ENCODE peak calls at places on chromosomes 11 and 22, in ten cellular contexts. One of them, this sample, is unnamed.

GRCh38 chr11:57482782-57483569 is 22.6 kb downstream of the RTN4RL2 start:
- DNase-seq in GM12865: peak
- DNase-seq in AG04449: no peak
- DNase-seq in BJ: no peak
- DNase-seq in fibroblast of the aortic adventitia: no peak
- DNase-seq in astrocyte: no peak
- DNase-seq in AG04450: no peak
- DNase-seq in psoas muscle: peak
- DNase-seq in gastrocnemius medialis: no peak
- DNase-seq in astrocyte of the spinal cord: no peak
- DNase-seq in this sample: no peak

GRCh38 chr11:12079726-12080556 is 30.4 kb upstream of the MICAL2 start:
- DNase-seq in AG04450: peak
- DNase-seq in AG04449: peak
- DNase-seq in GM12865: no peak
- DNase-seq in BJ: peak
- DNase-seq in astrocyte: peak
- DNase-seq in gastrocnemius medialis: no peak
- DNase-seq in fibroblast of the aortic adventitia: peak
- DNase-seq in psoas muscle: peak
- DNase-seq in astrocyte of the spinal cord: peak
- DNase-seq in this sample: peak

GRCh38 chr22:46122511-46122971 is 27.8 kb upstream of the PPARA start:
- DNase-seq in GM12865: peak
- DNase-seq in astrocyte of the spinal cord: no peak
- DNase-seq in AG04450: no peak
- DNase-seq in AG04449: no peak
- DNase-seq in fibroblast of the aortic adventitia: peak
- DNase-seq in psoas muscle: peak
- DNase-seq in astrocyte: no peak
- DNase-seq in gastrocnemius medialis: no peak
- DNase-seq in BJ: no peak
- DNase-seq in this sample: no peak

GRCh38 chr11:77191823-77192495 is 63.9 kb downstream of the MYO7A start:
- DNase-seq in psoas muscle: no peak
- DNase-seq in BJ: no peak
- DNase-seq in GM12865: peak
- DNase-seq in gastrocnemius medialis: no peak
- DNase-seq in AG04450: no peak
- DNase-seq in astrocyte: peak
- DNase-seq in astrocyte of the spinal cord: peak
- DNase-seq in fibroblast of the aortic adventitia: peak
- DNase-seq in AG04449: no peak
- DNase-seq in this sample: no peak

GRCh38 chr22:33902073-33902472 is 18.2 kb downstream of the LARGE1 start:
- DNase-seq in fibroblast of the aortic adventitia: no peak
- DNase-seq in psoas muscle: no peak
- DNase-seq in AG04450: no peak
- DNase-seq in AG04449: no peak
- DNase-seq in GM12865: no peak
- DNase-seq in astrocyte: no peak
- DNase-seq in astrocyte of the spinal cord: no peak
- DNase-seq in BJ: no peak
- DNase-seq in gastrocnemius medialis: no peak
- DNase-seq in this sample: no peak

GRCh38 chr22:41940853-41941765 is 5.8 kb downstream of the CENPM start:
- DNase-seq in BJ: no peak
- DNase-seq in AG04449: peak
- DNase-seq in astrocyte: peak
- DNase-seq in psoas muscle: peak
- DNase-seq in fibroblast of the aortic adventitia: peak
- DNase-seq in GM12865: peak
- DNase-seq in AG04450: peak
- DNase-seq in astrocyte of the spinal cord: peak
- DNase-seq in gastrocnemius medialis: peak
- DNase-seq in this sample: peak

GRCh38 chr11:13008625-13009475 is at the start of gene RASSF10:
- DNase-seq in AG04450: no peak
- DNase-seq in astrocyte: peak
- DNase-seq in AG04449: no peak
- DNase-seq in GM12865: no peak
- DNase-seq in fibroblast of the aortic adventitia: no peak
- DNase-seq in psoas muscle: peak
- DNase-seq in astrocyte of the spinal cord: peak
- DNase-seq in BJ: no peak
- DNase-seq in gastrocnemius medialis: no peak
- DNase-seq in this sample: no peak

GRCh38 chr22:26134654-26135330 is 34.5 kb upstream of the SEZ6L start:
- DNase-seq in GM12865: peak
- DNase-seq in gastrocnemius medialis: no peak
- DNase-seq in BJ: no peak
- DNase-seq in AG04450: no peak
- DNase-seq in astrocyte of the spinal cord: no peak
- DNase-seq in fibroblast of the aortic adventitia: no peak
- DNase-seq in astrocyte: no peak
- DNase-seq in AG04449: no peak
- DNase-seq in psoas muscle: no peak
- DNase-seq in this sample: no peak

GRCh38 chr11:48096588-48097525 is 116.5 kb downstream of the PTPRJ start:
- DNase-seq in gastrocnemius medialis: no peak
- DNase-seq in GM12865: no peak
- DNase-seq in astrocyte: peak
- DNase-seq in fibroblast of the aortic adventitia: peak
- DNase-seq in AG04449: no peak
- DNase-seq in AG04450: no peak
- DNase-seq in astrocyte of the spinal cord: peak
- DNase-seq in BJ: no peak
- DNase-seq in psoas muscle: no peak
- DNase-seq in this sample: no peak

GRCh38 chr11:132785878-132786277 is 746.4 kb downstream of the OPCML start:
- DNase-seq in AG04449: no peak
- DNase-seq in gastrocnemius medialis: no peak
- DNase-seq in GM12865: no peak
- DNase-seq in AG04450: no peak
- DNase-seq in astrocyte of the spinal cord: no peak
- DNase-seq in astrocyte: no peak
- DNase-seq in BJ: no peak
- DNase-seq in fibroblast of the aortic adventitia: no peak
- DNase-seq in psoas muscle: no peak
- DNase-seq in this sample: no peak

GRCh38 chr11:116232364-116232801 is 540.4 kb downstream of the BUD13 start:
- DNase-seq in fibroblast of the aortic adventitia: no peak
- DNase-seq in AG04450: no peak
- DNase-seq in astrocyte: peak
- DNase-seq in AG04449: no peak
- DNase-seq in psoas muscle: no peak
- DNase-seq in astrocyte of the spinal cord: no peak
- DNase-seq in BJ: no peak
- DNase-seq in GM12865: no peak
- DNase-seq in gastrocnemius medialis: no peak
- DNase-seq in this sample: no peak

GRCh38 chr11:111603633-111604130 is 1.4 kb downstream of the SIK2 start:
- DNase-seq in fibroblast of the aortic adventitia: peak
- DNase-seq in BJ: no peak
- DNase-seq in GM12865: no peak
- DNase-seq in gastrocnemius medialis: no peak
- DNase-seq in psoas muscle: no peak
- DNase-seq in astrocyte of the spinal cord: no peak
- DNase-seq in AG04450: no peak
- DNase-seq in astrocyte: no peak
- DNase-seq in AG04449: no peak
- DNase-seq in this sample: no peak

GRCh38 chr22:32378703-32379272 is 21.1 kb downstream of the RFPL3 start:
- DNase-seq in BJ: no peak
- DNase-seq in astrocyte of the spinal cord: peak
- DNase-seq in fibroblast of the aortic adventitia: no peak
- DNase-seq in gastrocnemius medialis: no peak
- DNase-seq in GM12865: peak
- DNase-seq in astrocyte: no peak
- DNase-seq in AG04450: no peak
- DNase-seq in psoas muscle: no peak
- DNase-seq in AG04449: no peak
- DNase-seq in this sample: no peak

GRCh38 chr11:64656797-64657196 is 65.8 kb downstream of the SLC22A12 start:
- DNase-seq in gastrocnemius medialis: no peak
- DNase-seq in psoas muscle: no peak
- DNase-seq in BJ: no peak
- DNase-seq in AG04450: no peak
- DNase-seq in fibroblast of the aortic adventitia: no peak
- DNase-seq in astrocyte: no peak
- DNase-seq in AG04449: no peak
- DNase-seq in GM12865: no peak
- DNase-seq in astrocyte of the spinal cord: no peak
- DNase-seq in this sample: no peak

GRCh38 chr11:20762112-20762511 is 92.7 kb downstream of the NELL1 start:
- DNase-seq in fibroblast of the aortic adventitia: no peak
- DNase-seq in astrocyte of the spinal cord: no peak
- DNase-seq in AG04449: no peak
- DNase-seq in psoas muscle: no peak
- DNase-seq in astrocyte: no peak
- DNase-seq in BJ: no peak
- DNase-seq in AG04450: no peak
- DNase-seq in gastrocnemius medialis: no peak
- DNase-seq in GM12865: no peak
- DNase-seq in this sample: no peak

GRCh38 chr11:94895451-94895850 is 77.9 kb downstream of the CWC15 start:
- DNase-seq in fibroblast of the aortic adventitia: peak
- DNase-seq in BJ: no peak
- DNase-seq in gastrocnemius medialis: no peak
- DNase-seq in astrocyte of the spinal cord: peak
- DNase-seq in psoas muscle: no peak
- DNase-seq in AG04449: no peak
- DNase-seq in AG04450: no peak
- DNase-seq in GM12865: no peak
- DNase-seq in astrocyte: peak
- DNase-seq in this sample: no peak

GRCh38 chr22:49736538-49736937 is 91.1 kb downstream of the BRD1 start:
- DNase-seq in BJ: no peak
- DNase-seq in fibroblast of the aortic adventitia: no peak
- DNase-seq in gastrocnemius medialis: no peak
- DNase-seq in astrocyte: no peak
- DNase-seq in astrocyte of the spinal cord: no peak
- DNase-seq in AG04450: no peak
- DNase-seq in GM12865: no peak
- DNase-seq in AG04449: no peak
- DNase-seq in psoas muscle: no peak
- DNase-seq in this sample: no peak

GRCh38 chr11:130427581-130428211 is 713 bp downstream of the ADAMTS8 start:
- DNase-seq in BJ: no peak
- DNase-seq in gastrocnemius medialis: no peak
- DNase-seq in astrocyte: no peak
- DNase-seq in AG04450: no peak
- DNase-seq in astrocyte of the spinal cord: no peak
- DNase-seq in fibroblast of the aortic adventitia: no peak
- DNase-seq in AG04449: no peak
- DNase-seq in GM12865: no peak
- DNase-seq in psoas muscle: no peak
- DNase-seq in this sample: no peak
- H3K4me3 ChIP-seq in BJ: no peak
- H3K4me3 ChIP-seq in gastrocnemius medialis: peak
- H3K4me3 ChIP-seq in astrocyte: no peak
- H3K4me3 ChIP-seq in AG04450: peak
- H3K4me3 ChIP-seq in astrocyte of the spinal cord: no peak
- H3K4me3 ChIP-seq in fibroblast of the aortic adventitia: peak
- H3K4me3 ChIP-seq in AG04449: peak
- H3K4me3 ChIP-seq in GM12865: no peak
- H3K4me3 ChIP-seq in psoas muscle: peak
- H3K4me3 ChIP-seq in this sample: no peak

GRCh38 chr11:128692750-128693578 is 908 bp upstream of the FLI1 start:
- DNase-seq in psoas muscle: peak
- DNase-seq in astrocyte: no peak
- DNase-seq in GM12865: peak
- DNase-seq in fibroblast of the aortic adventitia: peak
- DNase-seq in AG04449: no peak
- DNase-seq in astrocyte of the spinal cord: peak
- DNase-seq in BJ: no peak
- DNase-seq in AG04450: no peak
- DNase-seq in gastrocnemius medialis: no peak
- DNase-seq in this sample: no peak
- H3K4me3 ChIP-seq in psoas muscle: peak
- H3K4me3 ChIP-seq in astrocyte: peak
- H3K4me3 ChIP-seq in GM12865: peak
- H3K4me3 ChIP-seq in fibroblast of the aortic adventitia: peak
- H3K4me3 ChIP-seq in AG04449: peak
- H3K4me3 ChIP-seq in astrocyte of the spinal cord: peak
- H3K4me3 ChIP-seq in BJ: peak
- H3K4me3 ChIP-seq in AG04450: peak
- H3K4me3 ChIP-seq in gastrocnemius medialis: peak
- H3K4me3 ChIP-seq in this sample: peak

GRCh38 chr22:23895599-23896144 is 1.5 kb downstream of the MIF start:
- DNase-seq in gastrocnemius medialis: no peak
- DNase-seq in AG04449: no peak
- DNase-seq in BJ: no peak
- DNase-seq in astrocyte: no peak
- DNase-seq in psoas muscle: no peak
- DNase-seq in astrocyte of the spinal cord: no peak
- DNase-seq in fibroblast of the aortic adventitia: no peak
- DNase-seq in AG04450: no peak
- DNase-seq in GM12865: no peak
- DNase-seq in this sample: no peak
- H3K4me3 ChIP-seq in gastrocnemius medialis: peak
- H3K4me3 ChIP-seq in AG04449: peak
- H3K4me3 ChIP-seq in BJ: peak
- H3K4me3 ChIP-seq in astrocyte: peak
- H3K4me3 ChIP-seq in psoas muscle: peak
- H3K4me3 ChIP-seq in astrocyte of the spinal cord: peak
- H3K4me3 ChIP-seq in fibroblast of the aortic adventitia: peak
- H3K4me3 ChIP-seq in AG04450: peak
- H3K4me3 ChIP-seq in GM12865: peak
- H3K4me3 ChIP-seq in this sample: peak

GRCh38 chr11:120326845-120327281 is 1.8 kb downstream of the TLCD5 start:
- DNase-seq in AG04449: no peak
- DNase-seq in astrocyte: peak
- DNase-seq in fibroblast of the aortic adventitia: no peak
- DNase-seq in psoas muscle: no peak
- DNase-seq in AG04450: no peak
- DNase-seq in gastrocnemius medialis: no peak
- DNase-seq in GM12865: no peak
- DNase-seq in astrocyte of the spinal cord: no peak
- DNase-seq in BJ: no peak
- DNase-seq in this sample: no peak

GRCh38 chr11:120327311-120327710 is 2.2 kb downstream of the TLCD5 start:
- DNase-seq in astrocyte of the spinal cord: no peak
- DNase-seq in gastrocnemius medialis: no peak
- DNase-seq in BJ: no peak
- DNase-seq in astrocyte: no peak
- DNase-seq in AG04449: no peak
- DNase-seq in fibroblast of the aortic adventitia: no peak
- DNase-seq in GM12865: no peak
- DNase-seq in AG04450: no peak
- DNase-seq in psoas muscle: no peak
- DNase-seq in this sample: no peak

GRCh38 chr11:120329556-120329955 is 4.5 kb downstream of the TLCD5 start:
- DNase-seq in astrocyte: peak
- DNase-seq in astrocyte of the spinal cord: no peak
- DNase-seq in GM12865: no peak
- DNase-seq in psoas muscle: no peak
- DNase-seq in AG04449: no peak
- DNase-seq in gastrocnemius medialis: no peak
- DNase-seq in BJ: no peak
- DNase-seq in AG04450: no peak
- DNase-seq in fibroblast of the aortic adventitia: no peak
- DNase-seq in this sample: no peak

GRCh38 chr11:120324932-120325810 is at the start of gene TLCD5:
- DNase-seq in AG04449: no peak
- DNase-seq in gastrocnemius medialis: no peak
- DNase-seq in GM12865: peak
- DNase-seq in astrocyte of the spinal cord: peak
- DNase-seq in BJ: no peak
- DNase-seq in astrocyte: peak
- DNase-seq in psoas muscle: peak
- DNase-seq in AG04450: no peak
- DNase-seq in fibroblast of the aortic adventitia: peak
- DNase-seq in this sample: no peak

GRCh38 chr11:120326228-120326627 is 1.1 kb downstream of the TLCD5 start:
- DNase-seq in GM12865: no peak
- DNase-seq in astrocyte: peak
- DNase-seq in fibroblast of the aortic adventitia: peak
- DNase-seq in psoas muscle: no peak
- DNase-seq in BJ: no peak
- DNase-seq in AG04450: no peak
- DNase-seq in AG04449: no peak
- DNase-seq in astrocyte of the spinal cord: peak
- DNase-seq in gastrocnemius medialis: no peak
- DNase-seq in this sample: peak
- H3K4me3 ChIP-seq in GM12865: no peak
- H3K4me3 ChIP-seq in astrocyte: peak
- H3K4me3 ChIP-seq in fibroblast of the aortic adventitia: peak
- H3K4me3 ChIP-seq in psoas muscle: peak
- H3K4me3 ChIP-seq in BJ: peak
- H3K4me3 ChIP-seq in AG04450: peak
- H3K4me3 ChIP-seq in AG04449: peak
- H3K4me3 ChIP-seq in astrocyte of the spinal cord: peak
- H3K4me3 ChIP-seq in gastrocnemius medialis: peak
- H3K4me3 ChIP-seq in this sample: peak